ENCODE peak calls at places on chromosomes 13 and 19, in seven cellular contexts. E is fibroblast of lung; W is ovary; B is stimulated activated CD8-positive, alpha-beta memory T cell treated with anti-CD3 and anti-CD28 coated beads, Interleukin-4, amount 100 ng/mL, for 48 hours; I is C1 segment of cervical spinal cord; M is PC-3; C is MG63. X is an unnamed sample.

GRCh38 chr13:62781866-62782265 is 1366.2 kb upstream of the PCDH20 start:
- DNase-seq in W (no peak), B (no peak), E (no peak), I (no peak), M (peak; percentile 17), C (no peak), X (no peak)

GRCh38 chr13:114096811-114097503 is 35.5 kb downstream of the RASA3 start:
- DNase-seq in W (no peak), C (no peak), E (no peak), I (no peak), M (no peak), B (no peak), X (no peak)

GRCh38 chr13:79190932-79191331 is 215.1 kb downstream of the RBM26 start:
- DNase-seq in I (no peak), W (no peak), E (no peak), C (no peak), B (no peak), M (no peak), X (peak; percentile 1)

GRCh38 chr13:110506859-110507566 is 54.5 kb downstream of the RAB20 start:
- DNase-seq in C (no peak), B (no peak), W (peak; percentile 83), M (peak; percentile 56), E (peak; percentile 60), I (no peak), X (no peak)

GRCh38 chr19:1675633-1676350 is 23.4 kb upstream of the TCF3 start:
- DNase-seq in W (no peak), C (no peak), E (no peak), B (no peak), M (no peak), I (no peak), X (no peak)

GRCh38 chr13:50805805-50806204 is 37.7 kb downstream of the DLEU7 start:
- DNase-seq in B (no peak), M (peak; percentile 19), C (no peak), W (no peak), I (no peak), E (peak; percentile 12), X (no peak)

GRCh38 chr13:30872685-30873443 is 33.2 kb upstream of the MEDAG start:
- DNase-seq in B (no peak), E (peak; percentile 84), M (no peak), I (no peak), W (peak; percentile 80), C (peak; percentile 86), X (peak; percentile 16)

GRCh38 chr19:4831351-4832340 is at the start of gene TICAM1:
- DNase-seq in B (peak; percentile 86), C (peak; percentile 69), M (peak; percentile 63), I (peak; percentile 20), W (peak; percentile 61), E (peak; percentile 40), X (no peak)

GRCh38 chr13:20160346-20161274 is at the start of gene GJA3:
- DNase-seq in B (peak; percentile 75), C (peak; percentile 81), W (no peak), I (no peak), M (peak; percentile 48), E (peak; percentile 29), X (no peak)

GRCh38 chr13:113864303-113864890 is 521 bp upstream of the GAS6 start:
- DNase-seq in C (no peak), B (no peak), I (no peak), W (no peak), E (no peak), M (no peak), X (no peak)

GRCh38 chr19:43622070-43622469 is 2.6 kb upstream of the ZNF428 start:
- DNase-seq in W (no peak), I (no peak), C (no peak), B (no peak), M (no peak), E (no peak), X (no peak)